ENCODE peak calls at places on chromosomes 11 and 22, in eight cellular contexts. One of them, this sample, is unnamed.
A peak's percentile ranks its signal among the peaks of the same experiment; 100 is the strongest.

GRCh38 chr22:21621891-21622623 is 7.8 kb downstream of the YDJC start:
- DNase-seq in IMR-90: no peak
- DNase-seq in endothelial cell of umbilical vein: no peak
- DNase-seq in K562: no peak
- DNase-seq in right lobe of liver: no peak
- DNase-seq in body of pancreas: no peak
- DNase-seq in prostate gland: no peak
- DNase-seq in transverse colon: no peak
- DNase-seq in this sample: no peak

GRCh38 chr11:131186629-131187075 is 183.8 kb upstream of the NTM start:
- DNase-seq in prostate gland: no peak
- DNase-seq in transverse colon: no peak
- DNase-seq in K562: no peak
- DNase-seq in right lobe of liver: no peak
- DNase-seq in body of pancreas: no peak
- DNase-seq in endothelial cell of umbilical vein: no peak
- DNase-seq in IMR-90: no peak
- DNase-seq in this sample: no peak

GRCh38 chr11:83004855-83005556 is 66.7 kb downstream of the RAB30 start:
- DNase-seq in K562: no peak
- DNase-seq in body of pancreas: no peak
- DNase-seq in prostate gland: no peak
- DNase-seq in right lobe of liver: no peak
- DNase-seq in endothelial cell of umbilical vein: no peak
- DNase-seq in transverse colon: no peak
- DNase-seq in IMR-90: no peak
- DNase-seq in this sample: no peak

GRCh38 chr11:26753738-26754504 is 32.1 kb upstream of the SLC5A12 start:
- DNase-seq in IMR-90: peak; percentile 74
- DNase-seq in prostate gland: peak; percentile 49
- DNase-seq in transverse colon: peak; percentile 35
- DNase-seq in endothelial cell of umbilical vein: peak; percentile 35
- DNase-seq in right lobe of liver: peak; percentile 50
- DNase-seq in K562: no peak
- DNase-seq in body of pancreas: peak; percentile 66
- DNase-seq in this sample: no peak

GRCh38 chr11:3995307-3995706 is 99.3 kb upstream of the RRM1 start:
- DNase-seq in body of pancreas: no peak
- DNase-seq in transverse colon: no peak
- DNase-seq in K562: no peak
- DNase-seq in endothelial cell of umbilical vein: no peak
- DNase-seq in IMR-90: no peak
- DNase-seq in prostate gland: no peak
- DNase-seq in right lobe of liver: no peak
- DNase-seq in this sample: no peak

GRCh38 chr11:117315285-117316196 is 515 bp downstream of the BACE1 start:
- DNase-seq in endothelial cell of umbilical vein: peak; percentile 17
- DNase-seq in transverse colon: no peak
- DNase-seq in body of pancreas: no peak
- DNase-seq in prostate gland: no peak
- DNase-seq in IMR-90: no peak
- DNase-seq in right lobe of liver: no peak
- DNase-seq in K562: no peak
- DNase-seq in this sample: no peak

GRCh38 chr11:114307524-114308203 is 11.5 kb downstream of the NNMT start:
- DNase-seq in prostate gland: no peak
- DNase-seq in IMR-90: peak; percentile 59
- DNase-seq in endothelial cell of umbilical vein: peak; percentile 91
- DNase-seq in transverse colon: no peak
- DNase-seq in K562: no peak
- DNase-seq in right lobe of liver: peak; percentile 91
- DNase-seq in body of pancreas: peak; percentile 29
- DNase-seq in this sample: peak; percentile 57

GRCh38 chr11:3855808-3856491 is 486 bp downstream of the STIM1 start:
- DNase-seq in right lobe of liver: peak; percentile 82
- DNase-seq in prostate gland: no peak
- DNase-seq in body of pancreas: peak; percentile 51
- DNase-seq in IMR-90: no peak
- DNase-seq in K562: peak; percentile 53
- DNase-seq in endothelial cell of umbilical vein: peak; percentile 46
- DNase-seq in transverse colon: peak; percentile 57
- DNase-seq in this sample: no peak

GRCh38 chr22:36369922-36370781 is 17.6 kb downstream of the MYH9 start:
- DNase-seq in prostate gland: peak; percentile 57
- DNase-seq in IMR-90: peak; percentile 41
- DNase-seq in transverse colon: peak; percentile 80
- DNase-seq in right lobe of liver: no peak
- DNase-seq in body of pancreas: peak; percentile 76
- DNase-seq in K562: peak; percentile 57
- DNase-seq in endothelial cell of umbilical vein: peak; percentile 76
- DNase-seq in this sample: no peak

GRCh38 chr11:1557904-1558831 is 13.9 kb downstream of the DUSP8 start:
- DNase-seq in body of pancreas: peak; percentile 71
- DNase-seq in right lobe of liver: no peak
- DNase-seq in endothelial cell of umbilical vein: no peak
- DNase-seq in IMR-90: peak; percentile 84
- DNase-seq in K562: no peak
- DNase-seq in prostate gland: peak; percentile 35
- DNase-seq in transverse colon: peak; percentile 66
- DNase-seq in this sample: no peak

GRCh38 chr11:134418119-134418840 is 6.2 kb upstream of the B3GAT1 start:
- DNase-seq in endothelial cell of umbilical vein: peak; percentile 2
- DNase-seq in IMR-90: peak; percentile 3
- DNase-seq in body of pancreas: peak; percentile 16
- DNase-seq in transverse colon: no peak
- DNase-seq in right lobe of liver: no peak
- DNase-seq in K562: no peak
- DNase-seq in prostate gland: no peak
- DNase-seq in this sample: no peak

GRCh38 chr22:20567371-20567847 is 60.0 kb downstream of the MED15 start:
- DNase-seq in transverse colon: no peak
- DNase-seq in prostate gland: no peak
- DNase-seq in endothelial cell of umbilical vein: no peak
- DNase-seq in IMR-90: peak; percentile 66
- DNase-seq in K562: no peak
- DNase-seq in right lobe of liver: no peak
- DNase-seq in body of pancreas: no peak
- DNase-seq in this sample: peak; percentile 77

GRCh38 chr22:20569059-20570058 is 61.9 kb downstream of the MED15 start:
- DNase-seq in body of pancreas: peak; percentile 55
- DNase-seq in K562: no peak
- DNase-seq in endothelial cell of umbilical vein: no peak
- DNase-seq in transverse colon: peak; percentile 68
- DNase-seq in IMR-90: peak; percentile 99
- DNase-seq in prostate gland: peak; percentile 76
- DNase-seq in right lobe of liver: no peak
- DNase-seq in this sample: no peak

GRCh38 chr22:20566420-20567260 is 59.2 kb downstream of the MED15 start:
- DNase-seq in body of pancreas: peak; percentile 55
- DNase-seq in IMR-90: peak; percentile 82
- DNase-seq in prostate gland: peak; percentile 68
- DNase-seq in transverse colon: peak; percentile 46
- DNase-seq in endothelial cell of umbilical vein: no peak
- DNase-seq in right lobe of liver: no peak
- DNase-seq in K562: no peak
- DNase-seq in this sample: peak; percentile 47

GRCh38 chr22:20568502-20569058 is 61.2 kb downstream of the MED15 start:
- DNase-seq in body of pancreas: no peak
- DNase-seq in right lobe of liver: no peak
- DNase-seq in endothelial cell of umbilical vein: no peak
- DNase-seq in K562: no peak
- DNase-seq in transverse colon: no peak
- DNase-seq in IMR-90: no peak
- DNase-seq in prostate gland: no peak
- DNase-seq in this sample: no peak

DNA sequence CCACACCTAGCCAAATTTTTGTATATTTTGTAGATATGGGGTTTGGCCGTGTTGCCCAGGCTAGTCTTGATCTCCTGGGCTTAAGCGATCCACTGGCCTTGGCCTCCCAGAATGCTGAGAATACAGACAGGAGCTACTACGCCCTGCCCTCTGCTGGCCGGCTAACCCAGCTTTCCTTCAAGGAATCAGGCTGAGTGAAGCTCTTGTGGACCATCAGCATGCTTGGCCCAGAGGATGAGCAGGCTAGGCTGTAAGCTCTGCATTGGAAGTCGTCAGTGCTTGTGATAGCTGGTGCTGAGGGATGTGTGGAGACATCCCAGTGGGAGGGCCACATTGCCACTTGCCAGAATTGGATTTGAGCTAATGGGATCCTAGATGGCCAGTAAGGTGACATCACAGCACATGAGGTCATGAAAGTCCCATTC is 60.6 kb downstream of the MED15 start:
- DNase-seq in prostate gland: no peak
- DNase-seq in endothelial cell of umbilical vein: no peak
- DNase-seq in IMR-90: peak; percentile 59
- DNase-seq in body of pancreas: no peak
- DNase-seq in right lobe of liver: no peak
- DNase-seq in K562: no peak
- DNase-seq in transverse colon: no peak
- DNase-seq in this sample: no peak
- H3K4me1 ChIP-seq in prostate gland: peaks cover 25% of the 10 kb centered on the region
- H3K4me1 ChIP-seq in endothelial cell of umbilical vein: no peaks in the 10 kb centered on the region
- H3K4me1 ChIP-seq in IMR-90: peaks cover 40% of the 10 kb centered on the region
- H3K4me1 ChIP-seq in body of pancreas: peaks cover 36% of the 10 kb centered on the region
- H3K4me1 ChIP-seq in right lobe of liver: no peaks in the 10 kb centered on the region
- H3K4me1 ChIP-seq in K562: peaks cover 2% of the 10 kb centered on the region
- H3K4me1 ChIP-seq in transverse colon: peaks cover 29% of the 10 kb centered on the region
- H3K4me1 ChIP-seq in this sample: peaks cover 34% of the 10 kb centered on the region

GRCh38 chr22:19478466-19479357 is at the start of gene UFD1:
- DNase-seq in endothelial cell of umbilical vein: no peak
- DNase-seq in body of pancreas: peak; percentile 88
- DNase-seq in K562: peak; percentile 99
- DNase-seq in transverse colon: peak; percentile 86
- DNase-seq in IMR-90: peak; percentile 81
- DNase-seq in right lobe of liver: peak; percentile 91
- DNase-seq in prostate gland: peak; percentile 71
- DNase-seq in this sample: peak; percentile 61

GRCh38 chr22:19478086-19478392 is 954 bp downstream of the UFD1 start:
- DNase-seq in prostate gland: no peak
- DNase-seq in transverse colon: no peak
- DNase-seq in endothelial cell of umbilical vein: no peak
- DNase-seq in right lobe of liver: no peak
- DNase-seq in body of pancreas: no peak
- DNase-seq in IMR-90: no peak
- DNase-seq in K562: no peak
- DNase-seq in this sample: no peak

GRCh38 chr22:19480173-19480568 is 451 bp downstream of the CDC45 start:
- DNase-seq in prostate gland: no peak
- DNase-seq in IMR-90: no peak
- DNase-seq in right lobe of liver: no peak
- DNase-seq in K562: no peak
- DNase-seq in transverse colon: no peak
- DNase-seq in body of pancreas: no peak
- DNase-seq in endothelial cell of umbilical vein: no peak
- DNase-seq in this sample: no peak

GRCh38 chr22:19480789-19481188 is 1.1 kb downstream of the CDC45 start:
- DNase-seq in K562: no peak
- DNase-seq in body of pancreas: no peak
- DNase-seq in right lobe of liver: peak; percentile 3
- DNase-seq in IMR-90: no peak
- DNase-seq in prostate gland: no peak
- DNase-seq in endothelial cell of umbilical vein: no peak
- DNase-seq in transverse colon: no peak
- DNase-seq in this sample: no peak

DNA sequence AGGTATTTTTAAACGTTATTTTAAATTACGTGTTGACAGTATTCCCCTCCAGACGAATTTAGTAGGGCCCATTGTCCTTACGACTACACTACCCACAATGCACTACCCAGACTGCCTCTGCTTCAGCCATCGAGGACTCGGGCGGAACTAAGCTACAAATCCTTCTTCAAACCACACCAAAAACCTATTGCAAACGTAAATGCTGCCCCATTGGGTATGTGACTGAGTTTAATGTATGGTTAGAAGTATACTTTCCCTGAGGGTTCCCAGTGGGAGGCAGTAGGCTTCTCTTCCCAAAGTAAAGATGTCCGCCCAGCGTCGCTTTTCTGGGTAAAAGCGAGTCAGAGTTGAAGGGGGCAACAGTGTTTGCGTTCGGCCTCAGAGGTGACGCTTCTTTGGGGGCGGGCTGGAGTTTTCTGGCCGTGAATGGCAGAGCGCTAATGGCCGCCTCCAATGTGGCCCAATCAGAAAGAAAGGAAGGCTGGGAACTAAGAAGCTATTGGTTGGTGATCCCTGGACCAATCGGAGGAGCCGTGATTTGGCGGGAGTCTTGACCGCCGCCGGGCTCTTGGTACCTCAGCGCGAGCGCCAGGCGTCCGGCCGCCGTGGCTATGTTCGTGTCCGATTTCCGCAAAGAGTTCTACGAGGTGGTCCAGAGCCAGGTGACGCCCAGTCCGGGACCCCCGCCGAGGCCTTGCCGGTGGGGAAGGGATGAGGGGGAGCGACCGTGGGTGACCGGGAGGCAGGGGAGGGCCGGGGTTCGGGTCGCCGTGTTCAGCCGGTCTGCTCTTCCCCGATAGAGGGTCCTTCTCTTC is at the start of gene CDC45:
- DNase-seq in transverse colon: peak; percentile 97
- DNase-seq in K562: peak; percentile 100
- DNase-seq in right lobe of liver: peak; percentile 98
- DNase-seq in endothelial cell of umbilical vein: peak; percentile 99
- DNase-seq in IMR-90: peak; percentile 98
- DNase-seq in prostate gland: peak; percentile 98
- DNase-seq in body of pancreas: peak; percentile 97
- DNase-seq in this sample: peak; percentile 97
- TF ChIP-seq POLR2A in transverse colon: no peak
- TF ChIP-seq POLR2A in K562: no peak
- TF ChIP-seq POLR2A in right lobe of liver: no peak
- TF ChIP-seq POLR2A in endothelial cell of umbilical vein: no peak
- TF ChIP-seq POLR2A in IMR-90: peak; percentile 39
- TF ChIP-seq POLR2A in prostate gland: peak; percentile 19
- TF ChIP-seq POLR2A in body of pancreas: no peak
- TF ChIP-seq POLR2A in this sample: no peak

DNA sequence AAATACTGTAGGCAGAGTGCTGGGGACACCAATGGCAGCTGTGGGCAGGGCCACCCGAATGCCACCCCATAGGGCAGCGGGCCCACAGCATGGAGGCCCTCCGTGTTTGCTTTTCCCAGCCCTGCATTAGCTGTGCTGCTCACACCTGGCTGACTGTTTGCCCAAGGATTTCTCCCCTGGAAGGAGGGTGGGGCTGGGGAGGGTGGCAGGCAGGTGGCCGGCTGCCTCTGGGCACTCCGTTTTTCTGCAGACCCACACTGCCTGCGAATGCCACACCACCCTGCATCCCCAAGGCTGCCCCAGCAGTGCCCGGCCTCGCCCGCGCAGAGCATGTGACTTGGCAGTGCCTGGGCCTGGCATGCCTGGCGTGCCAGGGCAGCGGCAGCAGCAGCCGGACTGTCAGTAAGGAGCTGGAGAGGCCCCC is 19.6 kb downstream of the DAGLA start:
- DNase-seq in IMR-90: no peak
- DNase-seq in endothelial cell of umbilical vein: no peak
- DNase-seq in body of pancreas: peak; percentile 84
- DNase-seq in transverse colon: peak; percentile 72
- DNase-seq in prostate gland: peak; percentile 73
- DNase-seq in right lobe of liver: no peak
- DNase-seq in K562: no peak
- DNase-seq in this sample: peak; percentile 75
- H3K4me1 ChIP-seq in IMR-90: peaks cover 12% of the 10 kb centered on the region
- H3K4me1 ChIP-seq in endothelial cell of umbilical vein: peaks cover 11% of the 10 kb centered on the region
- H3K4me1 ChIP-seq in body of pancreas: peaks cover 70% of the 10 kb centered on the region
- H3K4me1 ChIP-seq in transverse colon: peaks cover 68% of the 10 kb centered on the region
- H3K4me1 ChIP-seq in prostate gland: peaks cover 64% of the 10 kb centered on the region
- H3K4me1 ChIP-seq in right lobe of liver: no peaks in the 10 kb centered on the region
- H3K4me1 ChIP-seq in K562: no peaks in the 10 kb centered on the region
- H3K4me1 ChIP-seq in this sample: peaks cover 18% of the 10 kb centered on the region

GRCh38 chr22:33385611-33386010 is 327.4 kb upstream of the SYN3 start:
- DNase-seq in right lobe of liver: no peak
- DNase-seq in transverse colon: no peak
- DNase-seq in endothelial cell of umbilical vein: no peak
- DNase-seq in prostate gland: no peak
- DNase-seq in K562: no peak
- DNase-seq in body of pancreas: no peak
- DNase-seq in IMR-90: no peak
- DNase-seq in this sample: no peak
- TF ChIP-seq POLR2A in right lobe of liver: no peak
- TF ChIP-seq POLR2A in transverse colon: no peak
- TF ChIP-seq POLR2A in endothelial cell of umbilical vein: no peak
- TF ChIP-seq POLR2A in prostate gland: no peak
- TF ChIP-seq POLR2A in K562: no peak
- TF ChIP-seq POLR2A in body of pancreas: no peak
- TF ChIP-seq POLR2A in IMR-90: no peak
- TF ChIP-seq POLR2A in this sample: no peak

This sample was measured in breast epithelium.